ENCODE peak calls at places on chromosomes 6 and 20, in seven cellular contexts. One of them, this sample, is unnamed.
A peak's percentile ranks its signal among the peaks of the same experiment; 100 is the strongest.

GRCh38 chr6:123655520-123656306 is 19.0 kb upstream of the TRDN start:
- DNase-seq in ovary: no peak
- DNase-seq in HCT116: no peak
- DNase-seq in cardiac fibroblast: peak; percentile 9
- DNase-seq in choroid plexus epithelial cell: no peak
- DNase-seq in heart left ventricle: no peak
- DNase-seq in progenitor cell of endocrine pancreas: no peak
- DNase-seq in this sample: no peak

GRCh38 chr6:16388488-16388887 is 150.1 kb downstream of the GMPR start:
- DNase-seq in cardiac fibroblast: no peak
- DNase-seq in ovary: no peak
- DNase-seq in HCT116: no peak
- DNase-seq in progenitor cell of endocrine pancreas: no peak
- DNase-seq in heart left ventricle: no peak
- DNase-seq in choroid plexus epithelial cell: peak; percentile 47
- DNase-seq in this sample: peak; percentile 40

GRCh38 chr6:160356074-160356754 is 8.0 kb downstream of the SLC22A3 start:
- DNase-seq in progenitor cell of endocrine pancreas: no peak
- DNase-seq in cardiac fibroblast: no peak
- DNase-seq in ovary: no peak
- DNase-seq in heart left ventricle: no peak
- DNase-seq in HCT116: no peak
- DNase-seq in choroid plexus epithelial cell: no peak
- DNase-seq in this sample: no peak

GRCh38 chr6:132504757-132505156 is 8.2 kb downstream of the STX7 start:
- DNase-seq in HCT116: no peak
- DNase-seq in heart left ventricle: no peak
- DNase-seq in choroid plexus epithelial cell: peak; percentile 27
- DNase-seq in progenitor cell of endocrine pancreas: no peak
- DNase-seq in cardiac fibroblast: no peak
- DNase-seq in ovary: no peak
- DNase-seq in this sample: no peak

GRCh38 chr6:119124079-119124824 is 45.8 kb upstream of the FAM184A start:
- DNase-seq in cardiac fibroblast: no peak
- DNase-seq in choroid plexus epithelial cell: no peak
- DNase-seq in ovary: no peak
- DNase-seq in progenitor cell of endocrine pancreas: no peak
- DNase-seq in heart left ventricle: no peak
- DNase-seq in HCT116: no peak
- DNase-seq in this sample: no peak

GRCh38 chr6:128558924-128559323 is 38.5 kb upstream of the PTPRK start:
- DNase-seq in progenitor cell of endocrine pancreas: no peak
- DNase-seq in cardiac fibroblast: no peak
- DNase-seq in ovary: no peak
- DNase-seq in choroid plexus epithelial cell: no peak
- DNase-seq in HCT116: no peak
- DNase-seq in heart left ventricle: no peak
- DNase-seq in this sample: no peak

GRCh38 chr6:111980168-111980567 is 73.7 kb upstream of the CCN6 start:
- DNase-seq in choroid plexus epithelial cell: peak; percentile 79
- DNase-seq in progenitor cell of endocrine pancreas: no peak
- DNase-seq in heart left ventricle: peak; percentile 29
- DNase-seq in HCT116: no peak
- DNase-seq in cardiac fibroblast: peak; percentile 57
- DNase-seq in ovary: peak; percentile 35
- DNase-seq in this sample: peak; percentile 11

GRCh38 chr6:112286010-112286409 is 31.6 kb upstream of the LAMA4 start:
- DNase-seq in choroid plexus epithelial cell: no peak
- DNase-seq in ovary: no peak
- DNase-seq in cardiac fibroblast: no peak
- DNase-seq in heart left ventricle: no peak
- DNase-seq in HCT116: no peak
- DNase-seq in progenitor cell of endocrine pancreas: no peak
- DNase-seq in this sample: no peak

GRCh38 chr6:56798163-56798562 is 155.5 kb upstream of the DST start:
- DNase-seq in HCT116: no peak
- DNase-seq in cardiac fibroblast: peak; percentile 79
- DNase-seq in progenitor cell of endocrine pancreas: no peak
- DNase-seq in heart left ventricle: no peak
- DNase-seq in choroid plexus epithelial cell: peak; percentile 75
- DNase-seq in ovary: no peak
- DNase-seq in this sample: peak; percentile 92

GRCh38 chr6:134593442-134593841 is 275.5 kb upstream of the SGK1 start:
- DNase-seq in progenitor cell of endocrine pancreas: no peak
- DNase-seq in choroid plexus epithelial cell: no peak
- DNase-seq in HCT116: no peak
- DNase-seq in cardiac fibroblast: no peak
- DNase-seq in heart left ventricle: no peak
- DNase-seq in ovary: no peak
- DNase-seq in this sample: no peak

GRCh38 chr20:13778827-13779226 is 5.9 kb downstream of the ESF1 start:
- DNase-seq in progenitor cell of endocrine pancreas: no peak
- DNase-seq in ovary: no peak
- DNase-seq in cardiac fibroblast: no peak
- DNase-seq in choroid plexus epithelial cell: no peak
- DNase-seq in heart left ventricle: no peak
- DNase-seq in HCT116: no peak
- DNase-seq in this sample: no peak

GRCh38 chr6:158654960-158655485 is 5.2 kb downstream of the SYTL3 start:
- DNase-seq in heart left ventricle: no peak
- DNase-seq in progenitor cell of endocrine pancreas: no peak
- DNase-seq in choroid plexus epithelial cell: peak; percentile 72
- DNase-seq in HCT116: no peak
- DNase-seq in cardiac fibroblast: peak; percentile 84
- DNase-seq in ovary: no peak
- DNase-seq in this sample: peak; percentile 86

GRCh38 chr6:162638931-162639574 is 88.5 kb downstream of the PRKN start:
- DNase-seq in heart left ventricle: no peak
- DNase-seq in cardiac fibroblast: no peak
- DNase-seq in HCT116: no peak
- DNase-seq in ovary: no peak
- DNase-seq in progenitor cell of endocrine pancreas: no peak
- DNase-seq in choroid plexus epithelial cell: no peak
- DNase-seq in this sample: no peak

GRCh38 chr20:3900187-3900604 is 11.0 kb downstream of the PANK2 start:
- DNase-seq in heart left ventricle: no peak
- DNase-seq in ovary: no peak
- DNase-seq in HCT116: no peak
- DNase-seq in cardiac fibroblast: no peak
- DNase-seq in progenitor cell of endocrine pancreas: no peak
- DNase-seq in choroid plexus epithelial cell: no peak
- DNase-seq in this sample: no peak

GRCh38 chr6:31725502-31726350 is 2.6 kb downstream of the MPIG6B start:
- DNase-seq in choroid plexus epithelial cell: no peak
- DNase-seq in HCT116: no peak
- DNase-seq in progenitor cell of endocrine pancreas: no peak
- DNase-seq in ovary: no peak
- DNase-seq in heart left ventricle: no peak
- DNase-seq in cardiac fibroblast: peak; percentile 63
- DNase-seq in this sample: no peak

GRCh38 chr6:5201271-5201670 is 59.5 kb downstream of the LYRM4 start:
- DNase-seq in HCT116: no peak
- DNase-seq in choroid plexus epithelial cell: no peak
- DNase-seq in cardiac fibroblast: no peak
- DNase-seq in heart left ventricle: no peak
- DNase-seq in ovary: no peak
- DNase-seq in progenitor cell of endocrine pancreas: no peak
- DNase-seq in this sample: no peak

GRCh38 chr6:329888-330691 is 37.8 kb downstream of the DUSP22 start:
- DNase-seq in ovary: no peak
- DNase-seq in progenitor cell of endocrine pancreas: no peak
- DNase-seq in HCT116: no peak
- DNase-seq in choroid plexus epithelial cell: no peak
- DNase-seq in cardiac fibroblast: no peak
- DNase-seq in heart left ventricle: no peak
- DNase-seq in this sample: peak; percentile 52
- TF ChIP-seq CTCF in ovary: no peak
- TF ChIP-seq CTCF in progenitor cell of endocrine pancreas: no peak
- TF ChIP-seq CTCF in HCT116: peak; percentile 4
- TF ChIP-seq CTCF in choroid plexus epithelial cell: no peak
- TF ChIP-seq CTCF in cardiac fibroblast: no peak
- TF ChIP-seq CTCF in heart left ventricle: no peak
- TF ChIP-seq CTCF in this sample: peak; percentile 1

GRCh38 chr6:1175877-1176276 is 136.0 kb upstream of the FOXQ1 start:
- DNase-seq in heart left ventricle: no peak
- DNase-seq in progenitor cell of endocrine pancreas: no peak
- DNase-seq in ovary: no peak
- DNase-seq in cardiac fibroblast: no peak
- DNase-seq in HCT116: no peak
- DNase-seq in choroid plexus epithelial cell: no peak
- DNase-seq in this sample: no peak
- TF ChIP-seq CTCF in heart left ventricle: no peak
- TF ChIP-seq CTCF in progenitor cell of endocrine pancreas: no peak
- TF ChIP-seq CTCF in ovary: no peak
- TF ChIP-seq CTCF in cardiac fibroblast: no peak
- TF ChIP-seq CTCF in HCT116: no peak
- TF ChIP-seq CTCF in choroid plexus epithelial cell: no peak
- TF ChIP-seq CTCF in this sample: no peak

DNA sequence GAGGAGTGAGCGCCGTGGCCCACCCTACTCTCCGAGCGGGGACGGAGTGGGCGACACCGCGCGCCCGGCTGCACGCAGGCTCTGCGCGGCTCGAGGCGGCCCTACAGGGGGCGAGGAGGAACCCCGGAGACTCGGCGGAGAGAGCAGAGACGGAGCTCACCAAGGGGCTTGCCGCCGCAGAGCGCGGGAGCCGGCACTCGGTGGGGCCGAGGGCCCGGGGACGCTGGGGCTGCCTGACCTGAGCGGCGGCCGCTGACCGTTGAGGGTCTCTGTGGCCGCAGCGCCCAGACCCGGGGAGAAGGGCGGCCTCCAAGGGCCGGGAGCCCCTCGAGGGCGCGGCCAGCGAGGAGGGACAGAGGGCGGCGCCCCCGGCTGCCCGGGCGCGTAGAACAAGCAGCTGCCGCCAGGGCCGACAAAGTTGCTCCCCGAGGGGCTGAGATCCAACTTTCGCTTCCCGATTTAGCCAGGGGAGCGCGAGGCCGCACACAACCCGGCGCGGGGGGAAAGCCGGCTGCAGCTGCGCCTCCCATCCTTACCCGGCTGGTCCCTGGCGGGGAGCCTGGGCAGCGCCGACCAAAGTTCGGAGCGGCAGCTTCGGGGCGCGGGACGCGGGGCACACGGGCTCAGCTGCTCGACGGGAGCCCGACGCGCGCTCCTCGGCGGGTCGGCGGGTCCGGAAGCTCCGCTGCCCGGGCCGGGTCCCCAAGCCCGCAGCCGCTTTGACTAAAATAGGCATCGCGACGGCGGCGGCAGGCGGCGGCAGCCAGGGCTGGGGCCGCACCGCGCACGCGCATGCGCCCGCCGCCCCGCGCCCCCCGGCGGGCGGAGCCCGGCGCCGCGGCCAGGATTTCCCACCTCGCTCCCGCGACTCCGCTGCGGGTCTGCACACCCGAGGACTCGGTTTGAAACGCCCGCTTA is 43.1 kb downstream of the POPDC3 start:
- DNase-seq in ovary: peak; percentile 51
- DNase-seq in progenitor cell of endocrine pancreas: peak; percentile 48
- DNase-seq in choroid plexus epithelial cell: peak; percentile 56
- DNase-seq in HCT116: no peak
- DNase-seq in cardiac fibroblast: peak; percentile 56
- DNase-seq in heart left ventricle: peak; percentile 75
- DNase-seq in this sample: peak; percentile 31
- TF ChIP-seq CTCF in ovary: no peak
- TF ChIP-seq CTCF in progenitor cell of endocrine pancreas: peak; percentile 38
- TF ChIP-seq CTCF in choroid plexus epithelial cell: no peak
- TF ChIP-seq CTCF in HCT116: peak; percentile 4
- TF ChIP-seq CTCF in cardiac fibroblast: peak; percentile 23
- TF ChIP-seq CTCF in heart left ventricle: peak; percentile 29
- TF ChIP-seq CTCF in this sample: peak; percentile 54

GRCh38 chr6:105879146-105879545 is 207.0 kb upstream of the PRDM1 start:
- DNase-seq in cardiac fibroblast: no peak
- DNase-seq in ovary: no peak
- DNase-seq in progenitor cell of endocrine pancreas: no peak
- DNase-seq in HCT116: no peak
- DNase-seq in heart left ventricle: no peak
- DNase-seq in choroid plexus epithelial cell: no peak
- DNase-seq in this sample: no peak
- TF ChIP-seq CTCF in cardiac fibroblast: no peak
- TF ChIP-seq CTCF in ovary: no peak
- TF ChIP-seq CTCF in progenitor cell of endocrine pancreas: no peak
- TF ChIP-seq CTCF in HCT116: no peak
- TF ChIP-seq CTCF in heart left ventricle: no peak
- TF ChIP-seq CTCF in choroid plexus epithelial cell: no peak
- TF ChIP-seq CTCF in this sample: no peak